ENCODE peak calls at places on chromosomes 11 and 22, in four cellular contexts. G is PC-3, I is GM12891, D is heart right ventricle. N is an unnamed sample.

GRCh38 chr22:48894804-48895250 is 932.8 kb downstream of the BRD1 start:
- DNase-seq in G (no peak), I (no peak), D (no peak), N (no peak)

GRCh38 chr22:24601217-24602104 is 1.5 kb upstream of the GGT1 start:
- DNase-seq in G (no peak), I (no peak), D (no peak), N (no peak)

GRCh38 chr11:15967966-15968365 is 388.4 kb downstream of the SOX6 start:
- DNase-seq in G (no peak), I (no peak), D (no peak), N (no peak)

GRCh38 chr11:84886344-84886743 is 740.8 kb downstream of the DLG2 start:
- DNase-seq in G (no peak), I (no peak), D (peak; percentile 13), N (no peak)

GRCh38 chr22:46150615-46151423 is 493 bp downstream of the PPARA start:
- DNase-seq in G (no peak), I (peak; percentile 74), D (no peak), N (peak; percentile 51)

GRCh38 chr11:76153609-76153949 is 52.7 kb downstream of the WNT11 start:
- DNase-seq in G (peak; percentile 88), I (no peak), D (no peak), N (no peak)

GRCh38 chr11:1202776-1203504 is 19.9 kb upstream of the MUC5B start:
- DNase-seq in G (peak; percentile 76), I (peak; percentile 99), D (peak; percentile 23), N (peak; percentile 49)

GRCh38 chr11:13339196-13340153 is 61.9 kb downstream of the BMAL1 start:
- DNase-seq in G (peak; percentile 75), I (no peak), D (no peak), N (no peak)

GRCh38 chr11:75813126-75813525 is 1.9 kb upstream of the UVRAG start:
- DNase-seq in G (peak; percentile 51), I (no peak), D (no peak), N (no peak)